ENCODE peak calls at places on chromosomes 2 and 18, in ten cellular contexts. Z is stromal cell of bone marrow; D is Calu3; F is nephron progenitor cell; U is cardiac fibroblast; R is cardiac muscle cell; Q is NCI-H2029; J is effector CD8-positive, alpha-beta T cell; H is kidney epithelial cell; W is GF-D8. G is an unnamed sample.
A peak's percentile ranks its signal among the peaks of the same experiment; 100 is the strongest.

GRCh38 chr2:240952496-240953246 is 45.7 kb upstream of the SNED1 start:
- DNase-seq in W (no peak), F (no peak), R (no peak), H (no peak), J (no peak), Z (no peak), U (no peak), Q (no peak), D (no peak), G (peak; percentile 30)

GRCh38 chr2:189580662-189581353 is at the start of gene SLC40A1:
- DNase-seq in W (no peak), F (peak; percentile 86), J (peak; percentile 41), Z (no peak), R (peak; percentile 76), Q (peak; percentile 19), U (peak; percentile 75), D (peak; percentile 86), H (no peak), G (peak; percentile 86)

GRCh38 chr2:12921321-12921720 is 204.6 kb downstream of the TRIB2 start:
- DNase-seq in U (no peak), Z (peak; percentile 59), R (no peak), W (no peak), D (no peak), J (no peak), H (no peak), Q (no peak), F (no peak), G (no peak)

GRCh38 chr2:33190393-33190937 is 243.7 kb downstream of the LTBP1 start:
- DNase-seq in Z (no peak), U (no peak), Q (no peak), F (no peak), D (no peak), J (no peak), H (no peak), R (no peak), W (no peak), G (no peak)

GRCh38 chr18:61606068-61606660 is 272.9 kb downstream of the CDH20 start:
- DNase-seq in W (no peak), Q (no peak), J (no peak), U (peak; percentile 60), D (no peak), Z (no peak), R (peak; percentile 70), F (peak; percentile 63), H (no peak), G (no peak)

GRCh38 chr2:71157124-71157802 is 26.8 kb downstream of the MPHOSPH10 start:
- DNase-seq in D (peak; percentile 70), F (peak; percentile 84), U (peak; percentile 33), H (no peak), Q (no peak), J (peak; percentile 56), R (peak; percentile 50), Z (no peak), W (no peak), G (peak; percentile 37)

GRCh38 chr2:8682719-8683667 is 1.1 kb downstream of the ID2 start:
- DNase-seq in W (peak; percentile 38), H (no peak), J (no peak), Q (peak; percentile 27), Z (no peak), F (peak; percentile 32), R (peak; percentile 53), D (peak; percentile 30), U (peak; percentile 57), G (peak; percentile 71)

GRCh38 chr18:44473394-44474066 is 207.2 kb upstream of the SETBP1 start:
- DNase-seq in H (no peak), F (no peak), Z (no peak), W (no peak), R (no peak), Q (no peak), U (no peak), D (no peak), J (no peak), G (no peak)

GRCh38 chr2:190576565-190576964 is 42.0 kb upstream of the NEMP2 start:
- DNase-seq in D (no peak), W (no peak), U (no peak), H (no peak), J (no peak), Q (no peak), F (no peak), Z (no peak), R (no peak), G (no peak)

GRCh38 chr18:12295389-12296086 is 12.5 kb upstream of the TUBB6 start:
- DNase-seq in Q (no peak), R (no peak), H (no peak), F (no peak), J (no peak), D (no peak), U (no peak), W (no peak), Z (no peak), G (no peak)

GRCh38 chr2:10452334-10452733 is 4.2 kb upstream of the ODC1 start:
- DNase-seq in R (peak; percentile 73), Z (peak; percentile 67), F (no peak), D (peak; percentile 86), W (no peak), Q (peak; percentile 82), J (no peak), U (peak; percentile 76), H (peak; percentile 47), G (no peak)